ENCODE peak calls at places on chromosomes 12 and 14, in seven cellular contexts. Q is A549, Z is tibial nerve, U is stomach, X is transverse colon, P is suprapubic skin, G is sigmoid colon. W is an unnamed sample.

GRCh38 chr12:121296618-121297476 is at the start of gene CAMKK2:
- DNase-seq in Q (peak; percentile 80), Z (peak; percentile 63), U (peak; percentile 89), X (peak; percentile 90), P (peak; percentile 85), G (peak; percentile 89), W (peak; percentile 93)

GRCh38 chr12:119008691-119009221 is 27.4 kb downstream of the SRRM4 start:
- DNase-seq in Q (no peak), Z (no peak), U (peak; percentile 25), X (no peak), P (no peak), G (no peak), W (no peak)

GRCh38 chr12:47903927-47904646 is 707 bp downstream of the VDR start:
- DNase-seq in Q (peak; percentile 38), Z (no peak), U (peak; percentile 66), X (peak; percentile 73), P (peak; percentile 83), G (peak; percentile 79), W (no peak)

GRCh38 chr12:63941879-63942278 is 97.4 kb downstream of the SRGAP1 start:
- DNase-seq in Q (no peak), Z (no peak), U (no peak), X (no peak), P (no peak), G (no peak), W (no peak)

GRCh38 chr12:116384629-116385485 is 107.4 kb upstream of the MED13L start:
- DNase-seq in Q (no peak), Z (no peak), U (no peak), X (no peak), P (no peak), G (no peak), W (no peak)

GRCh38 chr14:74980746-74981661 is 21.7 kb upstream of the EIF2B2 start:
- DNase-seq in Q (no peak), Z (no peak), U (no peak), X (no peak), P (peak; percentile 62), G (no peak), W (no peak)

GRCh38 chr12:45598761-45599160 is 130.7 kb upstream of the ARID2 start:
- DNase-seq in Q (no peak), Z (no peak), U (no peak), X (no peak), P (no peak), G (no peak), W (peak; percentile 57)

GRCh38 chr14:22427771-22428228 is 161.2 kb downstream of the DAD1 start:
- DNase-seq in Q (peak; percentile 13), Z (no peak), U (no peak), X (no peak), P (no peak), G (peak; percentile 77), W (no peak)

GRCh38 chr14:53850714-53851296 is 105.8 kb downstream of the BMP4 start:
- DNase-seq in Q (peak; percentile 28), Z (no peak), U (no peak), X (no peak), P (no peak), G (no peak), W (no peak)

GRCh38 chr12:26271889-26272492 is 76.6 kb downstream of the SSPN start:
- DNase-seq in Q (no peak), Z (peak; percentile 66), U (peak; percentile 81), X (peak; percentile 76), P (peak; percentile 80), G (peak; percentile 89), W (no peak)

GRCh38 chr12:121579190-121579791 is 1.5 kb downstream of the KDM2B start:
- DNase-seq in Q (no peak), Z (peak; percentile 18), U (peak; percentile 41), X (peak; percentile 54), P (no peak), G (peak; percentile 75), W (no peak)

GRCh38 chr14:79062226-79062625 is 892.1 kb downstream of the NRXN3 start:
- DNase-seq in Q (no peak), Z (no peak), U (no peak), X (no peak), P (no peak), G (no peak), W (no peak)

GRCh38 chr14:105367116-105368031 is 31.0 kb upstream of the TEX22 start:
- DNase-seq in Q (no peak), Z (no peak), U (no peak), X (no peak), P (no peak), G (no peak), W (no peak)

GRCh38 chr12:129310346-129310745 is 457.1 kb downstream of the GLT1D1 start:
- DNase-seq in Q (no peak), Z (no peak), U (no peak), X (no peak), P (no peak), G (no peak), W (no peak)

GRCh38 chr14:75280448-75280830 is 1.8 kb downstream of the FOS start:
- DNase-seq in Q (no peak), Z (no peak), U (no peak), X (no peak), P (no peak), G (peak; percentile 64), W (no peak)

GRCh38 chr12:563250-563781 is 99.9 kb downstream of the NINJ2 start:
- DNase-seq in Q (no peak), Z (no peak), U (no peak), X (no peak), P (no peak), G (no peak), W (no peak)

GRCh38 chr12:53481957-53482586 is 17.2 kb downstream of the MAP3K12 start:
- DNase-seq in Q (peak; percentile 63), Z (no peak), U (no peak), X (no peak), P (no peak), G (peak; percentile 68), W (no peak)

GRCh38 chr14:29126361-29126760 is 359.8 kb downstream of the FOXG1 start:
- DNase-seq in Q (no peak), Z (no peak), U (no peak), X (no peak), P (no peak), G (no peak), W (no peak)

GRCh38 chr14:62736426-62737043 is 308.7 kb downstream of the KCNH5 start:
- DNase-seq in Q (no peak), Z (no peak), U (no peak), X (no peak), P (no peak), G (no peak), W (no peak)

GRCh38 chr12:49304161-49304560 is 9.2 kb downstream of the PRPH start:
- DNase-seq in Q (no peak), Z (no peak), U (no peak), X (no peak), P (no peak), G (no peak), W (no peak)

GRCh38 chr14:76019676-76020075 is 34.1 kb downstream of the IFT43 start:
- DNase-seq in Q (no peak), Z (no peak), U (no peak), X (no peak), P (no peak), G (no peak), W (no peak)

GRCh38 chr12:64082866-64083268 is 139.2 kb downstream of the KICS2 start:
- DNase-seq in Q (no peak), Z (no peak), U (no peak), X (no peak), P (no peak), G (no peak), W (no peak)

GRCh38 chr14:75254381-75254821 is 24.2 kb upstream of the FOS start:
- DNase-seq in Q (no peak), Z (no peak), U (peak; percentile 77), X (peak; percentile 90), P (peak; percentile 81), G (no peak), W (no peak)

GRCh38 chr12:125533434-125534029 is 468.3 kb downstream of the AACS start:
- DNase-seq in Q (peak; percentile 31), Z (no peak), U (peak; percentile 46), X (peak; percentile 25), P (no peak), G (no peak), W (no peak)

GRCh38 chr12:120381752-120382419 is 12.9 kb upstream of the MSI1 start:
- DNase-seq in Q (no peak), Z (no peak), U (no peak), X (no peak), P (no peak), G (no peak), W (no peak)

DNA sequence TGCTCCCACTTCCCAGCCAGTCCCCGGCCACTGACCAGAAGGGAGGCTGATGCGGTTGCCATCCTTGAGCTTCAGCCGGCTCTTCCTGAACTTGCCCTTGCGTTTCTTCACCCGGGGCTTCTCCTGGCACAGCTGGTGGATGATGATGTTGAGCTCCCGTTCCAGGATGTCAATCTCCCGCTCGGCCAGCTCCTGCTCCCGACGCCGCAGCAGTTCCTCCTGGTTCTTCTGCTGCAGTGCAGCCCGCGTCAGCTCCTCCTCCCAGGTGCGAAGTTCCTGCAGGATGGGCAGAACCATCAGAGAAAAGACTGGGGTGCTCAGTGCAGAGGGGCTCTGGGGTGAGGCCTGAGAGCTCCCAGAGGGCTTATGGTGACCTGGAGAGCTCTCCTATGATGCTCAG is 67.0 kb downstream of the MAP3K9 start:
- DNase-seq in Q (no peak), Z (no peak), U (no peak), X (no peak), P (no peak), G (no peak), W (no peak)
- TF ChIP-seq EP300 in Q (no peak), Z (no peak), U (no peak), X (no peak), P (no peak), G (no peak), W (no peak)

GRCh38 chr12:9337656-9338055 is 129.5 kb upstream of the PZP start:
- DNase-seq in Q (no peak), Z (no peak), U (no peak), X (no peak), P (no peak), G (no peak), W (no peak)
- H3K27ac ChIP-seq in Q (no peak overlapping the region), Z (no peak overlapping the region), U (no peak overlapping the region), X (no peak overlapping the region), P (no peak overlapping the region), G (no peak overlapping the region), W (no peak overlapping the region)

GRCh38 chr14:91510171-91511013 is at the start of gene PPP4R3A:
- DNase-seq in Q (peak; percentile 92), Z (peak; percentile 81), U (peak; percentile 95), X (peak; percentile 96), P (peak; percentile 96), G (peak; percentile 97), W (peak; percentile 98)
- TF ChIP-seq EP300 in Q (no peak), Z (peak; percentile 98), U (no peak), X (peak; percentile 75), P (peak; percentile 58), G (peak; percentile 22), W (peak; percentile 71)

GRCh38 chr12:57487597-57488396 is at the start of gene MARS1:
- DNase-seq in Q (peak; percentile 94), Z (peak; percentile 86), U (peak; percentile 96), X (peak; percentile 96), P (peak; percentile 96), G (peak; percentile 98), W (peak; percentile 98)

GRCh38 chr12:57488397-57489156 is 709 bp downstream of the MARS1 start:
- DNase-seq in Q (no peak), Z (no peak), U (no peak), X (no peak), P (no peak), G (no peak), W (no peak)

GRCh38 chr12:57485695-57486094 is 2.2 kb upstream of the MARS1 start:
- DNase-seq in Q (no peak), Z (no peak), U (no peak), X (no peak), P (no peak), G (no peak), W (no peak)

GRCh38 chr12:57489157-57489641 is 1.3 kb downstream of the MARS1 start:
- DNase-seq in Q (no peak), Z (no peak), U (no peak), X (no peak), P (no peak), G (no peak), W (no peak)

GRCh38 chr12:57487055-57487596 is 742 bp upstream of the MARS1 start:
- DNase-seq in Q (no peak), Z (no peak), U (no peak), X (no peak), P (no peak), G (no peak), W (no peak)
- H3K27ac ChIP-seq in Q (peak overlapping the region; percentile 72), Z (no peak overlapping the region), U (no peak overlapping the region), X (peak overlapping the region; percentile 34), P (no peak overlapping the region), G (no peak overlapping the region), W (peak overlapping the region; percentile 85)

W was measured in esophagus muscularis mucosa.